ENCODE peak calls at places on chromosomes 13 and 19, in six cellular contexts. G is heart left ventricle, S is neural progenitor cell, N is Caco-2, X is RWPE2, L is Panc1. C is an unnamed sample.

GRCh38 chr13:47639716-47640447 is 361.2 kb downstream of the SUCLA2 start:
- DNase-seq in G (no peak), N (no peak), X (no peak), S (no peak), L (no peak), C (no peak)

GRCh38 chr13:25575562-25575961 is 203.8 kb downstream of the ATP8A2 start:
- DNase-seq in L (no peak), G (no peak), X (no peak), S (no peak), N (no peak), C (no peak)

GRCh38 chr19:46980756-46981155 is 38.9 kb upstream of the NPAS1 start:
- DNase-seq in G (no peak), S (no peak), L (no peak), N (no peak), X (no peak), C (no peak)

GRCh38 chr19:36997152-36997842 is 80.9 kb upstream of the ZNF420 start:
- DNase-seq in S (no peak), G (no peak), X (no peak), L (no peak), N (no peak), C (no peak)

GRCh38 chr19:28242317-28242927 is 970.5 kb downstream of the UQCRFS1 start:
- DNase-seq in L (no peak), N (no peak), G (no peak), X (no peak), S (peak; percentile 67), C (peak; percentile 2)

GRCh38 chr13:28636677-28637317 is 22.1 kb upstream of the POMP start:
- DNase-seq in G (peak; percentile 63), N (peak; percentile 70), S (peak; percentile 77), L (peak; percentile 25), X (no peak), C (peak; percentile 62)

GRCh38 chr19:2982983-2983350 is 5.6 kb downstream of the TLE6 start:
- DNase-seq in S (peak; percentile 42), G (peak; percentile 79), X (peak; percentile 78), L (no peak), N (no peak), C (peak; percentile 96)

GRCh38 chr13:32432856-32433255 is 4.9 kb upstream of the N4BP2L1 start:
- DNase-seq in G (no peak), X (no peak), S (no peak), L (no peak), N (no peak), C (no peak)

GRCh38 chr19:47413941-47414340 is 5.4 kb downstream of the MEIS3 start:
- DNase-seq in G (no peak), X (no peak), L (no peak), N (no peak), S (no peak), C (no peak)

GRCh38 chr19:51803529-51803928 is 8.6 kb downstream of the FPR3 start:
- DNase-seq in G (no peak), X (no peak), N (no peak), L (no peak), S (no peak), C (no peak)
- H3K4me1 ChIP-seq in G (peaks cover 56% of the 10 kb centered on the region), X (peaks cover 13% of the 10 kb centered on the region), N (no peaks in the 10 kb centered on the region), L (no peaks in the 10 kb centered on the region), S (no peaks in the 10 kb centered on the region), C (peaks cover 4% of the 10 kb centered on the region)

DNA sequence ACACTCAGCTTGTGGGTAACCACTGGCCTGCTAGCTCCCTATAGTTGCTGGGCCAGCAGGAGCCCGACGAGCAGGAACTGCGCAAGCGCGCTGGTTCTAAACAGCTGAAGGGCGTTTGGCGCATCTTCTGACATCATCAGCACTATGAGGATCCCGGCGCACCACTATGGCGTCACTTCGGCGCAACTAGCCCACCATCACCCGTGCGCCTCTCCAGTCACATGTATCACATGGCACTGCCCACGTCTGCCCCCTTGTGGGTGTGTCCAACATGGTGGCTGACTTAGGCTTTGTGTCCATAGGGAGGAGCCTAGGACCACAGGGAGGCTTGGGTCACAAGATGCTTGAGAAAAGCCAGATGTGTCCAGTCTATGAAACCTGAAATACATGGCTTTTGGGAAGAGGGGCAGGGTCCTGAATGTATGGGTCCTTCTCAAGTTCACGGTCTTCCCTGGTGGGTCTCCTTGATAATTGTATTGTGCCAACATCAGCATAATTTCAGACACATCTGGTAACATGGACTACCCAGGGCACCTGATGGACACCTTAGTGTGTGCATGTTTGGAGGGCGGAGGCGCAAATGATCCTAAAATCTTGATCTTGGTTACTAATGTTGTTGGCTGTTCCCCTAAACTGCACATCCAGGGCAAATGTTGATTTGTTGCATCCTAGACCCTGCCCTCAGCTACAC is 18.0 kb downstream of the KLK4 start:
- DNase-seq in N (no peak), S (no peak), G (no peak), X (no peak), L (no peak), C (no peak)
- TF ChIP-seq CTCF in N (no peak), S (no peak), G (no peak), X (no peak), L (peak; percentile 10), C (no peak)

GRCh38 chr19:1093811-1094553 is 1.2 kb downstream of the POLR2E start:
- DNase-seq in L (no peak), S (no peak), N (no peak), G (no peak), X (no peak), C (no peak)
- H3K4me1 ChIP-seq in L (peaks cover 22% of the 10 kb centered on the region), S (peaks cover 4% of the 10 kb centered on the region), N (peaks cover 23% of the 10 kb centered on the region), G (peaks cover 31% of the 10 kb centered on the region), X (peaks cover 5% of the 10 kb centered on the region), C (peaks cover 28% of the 10 kb centered on the region)

DNA sequence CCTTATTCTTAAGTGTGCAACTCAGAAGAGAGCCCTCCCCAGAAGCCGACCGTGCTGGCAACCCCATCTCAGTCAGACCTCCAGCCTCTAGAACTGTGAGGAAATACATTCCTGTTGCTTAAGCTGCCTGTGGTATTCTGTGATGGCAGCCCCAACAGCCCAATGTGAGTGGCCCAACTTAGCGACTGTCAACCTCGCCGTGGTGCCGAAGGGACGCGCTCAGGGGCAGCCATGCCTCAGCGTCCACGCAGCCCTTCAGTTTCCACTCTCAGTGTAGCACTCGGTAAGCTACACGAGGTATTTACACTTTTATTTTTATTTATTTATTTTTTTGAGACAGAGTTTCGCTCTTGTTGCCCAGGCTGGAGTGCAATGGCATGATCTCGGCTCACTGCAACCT is 18.4 kb downstream of the PROZ start:
- DNase-seq in G (no peak), S (no peak), N (no peak), X (no peak), L (no peak), C (no peak)
- TF ChIP-seq CTCF in G (no peak), S (no peak), N (no peak), X (no peak), L (no peak), C (no peak)

GRCh38 chr19:30078381-30078910 is 136.4 kb downstream of the URI1 start:
- DNase-seq in G (no peak), S (no peak), X (no peak), L (no peak), N (peak; percentile 14), C (no peak)
- H3K4me1 ChIP-seq in G (no peaks in the 10 kb centered on the region), S (no peaks in the 10 kb centered on the region), X (no peaks in the 10 kb centered on the region), L (no peaks in the 10 kb centered on the region), N (no peaks in the 10 kb centered on the region), C (no peaks in the 10 kb centered on the region)